ENCODE peak calls at places on chromosomes 7 and 10, in four cellular contexts. M, X, L and J are unnamed samples.

GRCh38 chr7:143345428-143345900 is 17.0 kb downstream of the FAM131B start:
- DNase-seq in L (no peak), M (peak; percentile 71), X (peak; percentile 33), J (peak; percentile 74)

GRCh38 chr10:48493083-48493871 is 111.6 kb downstream of the ARHGAP22 start:
- DNase-seq in M (no peak), L (peak; percentile 84), X (no peak), J (no peak)

GRCh38 chr10:103758294-103758681 is 97.1 kb downstream of the SH3PXD2A start:
- DNase-seq in X (peak; percentile 86), L (no peak), M (no peak), J (no peak)

GRCh38 chr10:120979435-120980315 is 128.5 kb downstream of the WDR11 start:
- DNase-seq in L (peak; percentile 75), M (peak; percentile 74), X (no peak), J (peak; percentile 12)

GRCh38 chr7:36607206-36607515 is 117.1 kb downstream of the AOAH start:
- DNase-seq in X (no peak), M (no peak), L (no peak), J (no peak)

GRCh38 chr7:27106906-27107250 is 4.4 kb upstream of the HOXA2 start:
- DNase-seq in X (no peak), L (no peak), M (no peak), J (no peak)

GRCh38 chr7:155466142-155466813 is 8.3 kb downstream of the EN2 start:
- DNase-seq in X (no peak), L (no peak), M (no peak), J (no peak)

GRCh38 chr10:17454801-17455520 is 566 bp upstream of the ST8SIA6 start:
- DNase-seq in M (no peak), X (no peak), L (peak; percentile 5), J (no peak)

GRCh38 chr10:69375307-69376151 is 41.2 kb downstream of the TACR2 start:
- DNase-seq in X (no peak), L (no peak), M (no peak), J (no peak)

GRCh38 chr10:12396567-12396966 is 47.2 kb downstream of the CAMK1D start:
- DNase-seq in X (no peak), L (no peak), M (no peak), J (no peak)

GRCh38 chr7:69677054-69677847 is 79.0 kb downstream of the AUTS2 start:
- DNase-seq in L (peak; percentile 20), X (peak; percentile 43), M (no peak), J (no peak)

GRCh38 chr10:72344932-72345331 is 9.8 kb downstream of the DNAJB12 start:
- DNase-seq in X (no peak), M (no peak), L (no peak), J (no peak)

GRCh38 chr7:143372070-143372469 is 9.1 kb upstream of the ZYX start:
- DNase-seq in L (no peak), M (no peak), X (no peak), J (no peak)

GRCh38 chr10:120422459-120422858 is 34.6 kb upstream of the PLPP4 start:
- DNase-seq in X (peak; percentile 63), L (peak; percentile 13), M (no peak), J (no peak)

GRCh38 chr10:80464557-80465466 is 10.7 kb downstream of the TSPAN14 start:
- DNase-seq in L (peak; percentile 72), X (no peak), M (peak; percentile 44), J (peak; percentile 62)

GRCh38 chr7:155215576-155216325 is 81.9 kb upstream of the INSIG1 start:
- DNase-seq in L (no peak), M (no peak), X (no peak), J (no peak)

GRCh38 chr10:66752714-66753113 is 173.1 kb upstream of the LRRTM3 start:
- DNase-seq in L (no peak), M (no peak), X (peak; percentile 1), J (no peak)

GRCh38 chr10:36109399-36110023 is 467.4 kb upstream of the FZD8 start:
- DNase-seq in L (no peak), M (no peak), X (no peak), J (no peak)

GRCh38 chr7:150378853-150379589 is at the start of gene ZNF775:
- DNase-seq in L (peak; percentile 95), M (peak; percentile 95), X (peak; percentile 86), J (peak; percentile 96)

GRCh38 chr10:75460059-75460458 is 28.6 kb downstream of the LRMDA start:
- DNase-seq in L (no peak), X (no peak), M (no peak), J (no peak)

GRCh38 chr10:132916956-132917666 is 25.3 kb downstream of the CFAP46 start:
- DNase-seq in M (no peak), X (no peak), L (no peak), J (no peak)

GRCh38 chr10:60340973-60341372 is 48.7 kb downstream of the ANK3 start:
- DNase-seq in X (peak; percentile 6), M (no peak), L (no peak), J (no peak)

GRCh38 chr10:102984086-102984485 is 66.0 kb downstream of the CNNM2 start:
- DNase-seq in X (no peak), L (no peak), M (no peak), J (no peak)

GRCh38 chr10:133141963-133142350 is 18.1 kb upstream of the KNDC1 start:
- DNase-seq in X (no peak), L (no peak), M (no peak), J (no peak)